ENCODE peak calls at places on chromosomes 2 and 18, in ten cellular contexts. One of them, this sample, is unnamed.

GRCh38 chr2:233754872-233755611 is 5.0 kb upstream of the UGT1A1 start:
- DNase-seq in activated T-helper 1 cell treated with anti-CD3 and anti-CD28 coated beads, Interleukin-12 subunit alpha, Interleukin-12 subunit beta, Interleukin-2, Interleukin-4 antibody, amounts not matched to agents 30 ng/mL and 10 ng/mL and 1 ng/mL, durations not matched to agents 14 hours and 24 hours and 36 hours: no peak
- DNase-seq in GM04504: no peak
- DNase-seq in NCI-H2081: no peak
- DNase-seq in cortex of kidney: no peak
- DNase-seq in hepatocyte: no peak
- DNase-seq in CD8-positive, alpha-beta T cell: no peak
- DNase-seq in NCI-H510A: no peak
- DNase-seq in KG1: no peak
- DNase-seq in OCI-LY7: no peak
- DNase-seq in this sample: no peak

GRCh38 chr2:133459590-133459989 is 108.7 kb downstream of the NCKAP5 start:
- DNase-seq in OCI-LY7: no peak
- DNase-seq in NCI-H2081: no peak
- DNase-seq in KG1: no peak
- DNase-seq in cortex of kidney: no peak
- DNase-seq in activated T-helper 1 cell treated with anti-CD3 and anti-CD28 coated beads, Interleukin-12 subunit alpha, Interleukin-12 subunit beta, Interleukin-2, Interleukin-4 antibody, amounts not matched to agents 30 ng/mL and 10 ng/mL and 1 ng/mL, durations not matched to agents 14 hours and 24 hours and 36 hours: no peak
- DNase-seq in GM04504: no peak
- DNase-seq in hepatocyte: no peak
- DNase-seq in NCI-H510A: no peak
- DNase-seq in CD8-positive, alpha-beta T cell: no peak
- DNase-seq in this sample: no peak

GRCh38 chr2:86035883-86036789 is 69.5 kb downstream of the POLR1A start:
- DNase-seq in CD8-positive, alpha-beta T cell: peak
- DNase-seq in OCI-LY7: peak
- DNase-seq in hepatocyte: peak
- DNase-seq in NCI-H2081: peak
- DNase-seq in NCI-H510A: peak
- DNase-seq in GM04504: peak
- DNase-seq in activated T-helper 1 cell treated with anti-CD3 and anti-CD28 coated beads, Interleukin-12 subunit alpha, Interleukin-12 subunit beta, Interleukin-2, Interleukin-4 antibody, amounts not matched to agents 30 ng/mL and 10 ng/mL and 1 ng/mL, durations not matched to agents 14 hours and 24 hours and 36 hours: peak
- DNase-seq in cortex of kidney: no peak
- DNase-seq in KG1: peak
- DNase-seq in this sample: peak

GRCh38 chr2:161954103-161954502 is 119.9 kb downstream of the DPP4 start:
- DNase-seq in KG1: no peak
- DNase-seq in NCI-H2081: no peak
- DNase-seq in hepatocyte: no peak
- DNase-seq in NCI-H510A: no peak
- DNase-seq in cortex of kidney: no peak
- DNase-seq in activated T-helper 1 cell treated with anti-CD3 and anti-CD28 coated beads, Interleukin-12 subunit alpha, Interleukin-12 subunit beta, Interleukin-2, Interleukin-4 antibody, amounts not matched to agents 30 ng/mL and 10 ng/mL and 1 ng/mL, durations not matched to agents 14 hours and 24 hours and 36 hours: no peak
- DNase-seq in GM04504: no peak
- DNase-seq in OCI-LY7: no peak
- DNase-seq in CD8-positive, alpha-beta T cell: no peak
- DNase-seq in this sample: no peak

GRCh38 chr2:162221064-162221463 is 22.2 kb downstream of the FAP start:
- DNase-seq in hepatocyte: peak
- DNase-seq in KG1: no peak
- DNase-seq in cortex of kidney: no peak
- DNase-seq in OCI-LY7: peak
- DNase-seq in activated T-helper 1 cell treated with anti-CD3 and anti-CD28 coated beads, Interleukin-12 subunit alpha, Interleukin-12 subunit beta, Interleukin-2, Interleukin-4 antibody, amounts not matched to agents 30 ng/mL and 10 ng/mL and 1 ng/mL, durations not matched to agents 14 hours and 24 hours and 36 hours: peak
- DNase-seq in CD8-positive, alpha-beta T cell: peak
- DNase-seq in NCI-H510A: no peak
- DNase-seq in GM04504: peak
- DNase-seq in NCI-H2081: peak
- DNase-seq in this sample: no peak

GRCh38 chr18:25072205-25072604 is 279.8 kb downstream of the ZNF521 start:
- DNase-seq in cortex of kidney: no peak
- DNase-seq in KG1: no peak
- DNase-seq in activated T-helper 1 cell treated with anti-CD3 and anti-CD28 coated beads, Interleukin-12 subunit alpha, Interleukin-12 subunit beta, Interleukin-2, Interleukin-4 antibody, amounts not matched to agents 30 ng/mL and 10 ng/mL and 1 ng/mL, durations not matched to agents 14 hours and 24 hours and 36 hours: no peak
- DNase-seq in OCI-LY7: no peak
- DNase-seq in GM04504: no peak
- DNase-seq in NCI-H2081: no peak
- DNase-seq in NCI-H510A: no peak
- DNase-seq in hepatocyte: no peak
- DNase-seq in CD8-positive, alpha-beta T cell: no peak
- DNase-seq in this sample: no peak

GRCh38 chr18:71431171-71431570 is 1113.0 kb downstream of the CBLN2 start:
- DNase-seq in NCI-H2081: no peak
- DNase-seq in hepatocyte: no peak
- DNase-seq in KG1: no peak
- DNase-seq in OCI-LY7: no peak
- DNase-seq in GM04504: no peak
- DNase-seq in NCI-H510A: no peak
- DNase-seq in activated T-helper 1 cell treated with anti-CD3 and anti-CD28 coated beads, Interleukin-12 subunit alpha, Interleukin-12 subunit beta, Interleukin-2, Interleukin-4 antibody, amounts not matched to agents 30 ng/mL and 10 ng/mL and 1 ng/mL, durations not matched to agents 14 hours and 24 hours and 36 hours: no peak
- DNase-seq in cortex of kidney: no peak
- DNase-seq in CD8-positive, alpha-beta T cell: no peak
- DNase-seq in this sample: no peak

GRCh38 chr2:105873721-105874120 is 129.0 kb downstream of the NCK2 start:
- DNase-seq in NCI-H2081: no peak
- DNase-seq in NCI-H510A: no peak
- DNase-seq in KG1: no peak
- DNase-seq in activated T-helper 1 cell treated with anti-CD3 and anti-CD28 coated beads, Interleukin-12 subunit alpha, Interleukin-12 subunit beta, Interleukin-2, Interleukin-4 antibody, amounts not matched to agents 30 ng/mL and 10 ng/mL and 1 ng/mL, durations not matched to agents 14 hours and 24 hours and 36 hours: peak
- DNase-seq in GM04504: peak
- DNase-seq in OCI-LY7: no peak
- DNase-seq in CD8-positive, alpha-beta T cell: peak
- DNase-seq in hepatocyte: peak
- DNase-seq in cortex of kidney: no peak
- DNase-seq in this sample: no peak

GRCh38 chr2:232147440-232148077 is 186.0 kb downstream of the DIS3L2 start:
- DNase-seq in cortex of kidney: no peak
- DNase-seq in KG1: no peak
- DNase-seq in hepatocyte: no peak
- DNase-seq in NCI-H510A: no peak
- DNase-seq in activated T-helper 1 cell treated with anti-CD3 and anti-CD28 coated beads, Interleukin-12 subunit alpha, Interleukin-12 subunit beta, Interleukin-2, Interleukin-4 antibody, amounts not matched to agents 30 ng/mL and 10 ng/mL and 1 ng/mL, durations not matched to agents 14 hours and 24 hours and 36 hours: no peak
- DNase-seq in GM04504: no peak
- DNase-seq in OCI-LY7: no peak
- DNase-seq in CD8-positive, alpha-beta T cell: no peak
- DNase-seq in NCI-H2081: no peak
- DNase-seq in this sample: no peak

GRCh38 chr2:9276901-9277455 is 70.4 kb downstream of the ASAP2 start:
- DNase-seq in NCI-H510A: no peak
- DNase-seq in OCI-LY7: no peak
- DNase-seq in CD8-positive, alpha-beta T cell: no peak
- DNase-seq in cortex of kidney: no peak
- DNase-seq in NCI-H2081: no peak
- DNase-seq in KG1: no peak
- DNase-seq in GM04504: no peak
- DNase-seq in activated T-helper 1 cell treated with anti-CD3 and anti-CD28 coated beads, Interleukin-12 subunit alpha, Interleukin-12 subunit beta, Interleukin-2, Interleukin-4 antibody, amounts not matched to agents 30 ng/mL and 10 ng/mL and 1 ng/mL, durations not matched to agents 14 hours and 24 hours and 36 hours: no peak
- DNase-seq in hepatocyte: no peak
- DNase-seq in this sample: no peak

GRCh38 chr2:105860567-105860966 is 115.9 kb downstream of the NCK2 start:
- DNase-seq in cortex of kidney: no peak
- DNase-seq in NCI-H2081: no peak
- DNase-seq in NCI-H510A: no peak
- DNase-seq in hepatocyte: no peak
- DNase-seq in GM04504: no peak
- DNase-seq in OCI-LY7: no peak
- DNase-seq in activated T-helper 1 cell treated with anti-CD3 and anti-CD28 coated beads, Interleukin-12 subunit alpha, Interleukin-12 subunit beta, Interleukin-2, Interleukin-4 antibody, amounts not matched to agents 30 ng/mL and 10 ng/mL and 1 ng/mL, durations not matched to agents 14 hours and 24 hours and 36 hours: no peak
- DNase-seq in KG1: no peak
- DNase-seq in CD8-positive, alpha-beta T cell: no peak
- DNase-seq in this sample: no peak

GRCh38 chr18:61244632-61245031 is 88.6 kb upstream of the CDH20 start:
- DNase-seq in NCI-H2081: no peak
- DNase-seq in activated T-helper 1 cell treated with anti-CD3 and anti-CD28 coated beads, Interleukin-12 subunit alpha, Interleukin-12 subunit beta, Interleukin-2, Interleukin-4 antibody, amounts not matched to agents 30 ng/mL and 10 ng/mL and 1 ng/mL, durations not matched to agents 14 hours and 24 hours and 36 hours: no peak
- DNase-seq in hepatocyte: no peak
- DNase-seq in cortex of kidney: no peak
- DNase-seq in CD8-positive, alpha-beta T cell: no peak
- DNase-seq in NCI-H510A: no peak
- DNase-seq in GM04504: no peak
- DNase-seq in OCI-LY7: no peak
- DNase-seq in KG1: no peak
- DNase-seq in this sample: no peak

This sample was measured in DMS79.